ENCODE peak calls at places on chromosome 22, in ten cellular contexts. J, O, Q, B, T, U, F, D, W and H are unnamed samples.

GRCh38 chr22:26404851-26405357 is 24.2 kb upstream of the ASPHD2 start:
- DNase-seq in J (no peak), O (no peak), Q (no peak), B (no peak), T (no peak), U (no peak), F (no peak), D (peak), W (no peak), H (no peak)

GRCh38 chr22:24985824-24986214 is 33.3 kb downstream of the KIAA1671 start:
- DNase-seq in J (no peak), O (peak), Q (no peak), B (no peak), T (no peak), U (no peak), F (no peak), D (peak), W (no peak), H (no peak)

GRCh38 chr22:19498154-19498865 is 18.6 kb downstream of the CDC45 start:
- DNase-seq in J (no peak), O (no peak), Q (no peak), B (no peak), T (no peak), U (no peak), F (no peak), D (no peak), W (no peak), H (no peak)

GRCh38 chr22:27122561-27122960 is 465.2 kb downstream of the MIAT start:
- DNase-seq in J (no peak), O (no peak), Q (no peak), B (no peak), T (no peak), U (no peak), F (no peak), D (no peak), W (no peak), H (no peak)

GRCh38 chr22:24730864-24731263 is 43.7 kb downstream of the PIWIL3 start:
- DNase-seq in J (no peak), O (no peak), Q (no peak), B (no peak), T (no peak), U (no peak), F (no peak), D (no peak), W (no peak), H (no peak)

GRCh38 chr22:33076368-33076767 is 18.2 kb upstream of the SYN3 start:
- DNase-seq in J (no peak), O (no peak), Q (no peak), B (no peak), T (no peak), U (peak), F (no peak), D (peak), W (no peak), H (no peak)

GRCh38 chr22:25120093-25120561 is 79.5 kb upstream of the CRYBB3 start:
- DNase-seq in J (peak), O (peak), Q (peak), B (no peak), T (peak), U (no peak), F (peak), D (no peak), W (peak), H (peak)

GRCh38 chr22:32576553-32577255 is 102.1 kb downstream of the FBXO7 start:
- DNase-seq in J (peak), O (no peak), Q (no peak), B (no peak), T (no peak), U (no peak), F (no peak), D (no peak), W (no peak), H (no peak)

GRCh38 chr22:37063436-37064420 is 12.2 kb downstream of the KCTD17 start:
- DNase-seq in J (no peak), O (no peak), Q (no peak), B (peak), T (peak), U (no peak), F (no peak), D (no peak), W (no peak), H (no peak)

DNA sequence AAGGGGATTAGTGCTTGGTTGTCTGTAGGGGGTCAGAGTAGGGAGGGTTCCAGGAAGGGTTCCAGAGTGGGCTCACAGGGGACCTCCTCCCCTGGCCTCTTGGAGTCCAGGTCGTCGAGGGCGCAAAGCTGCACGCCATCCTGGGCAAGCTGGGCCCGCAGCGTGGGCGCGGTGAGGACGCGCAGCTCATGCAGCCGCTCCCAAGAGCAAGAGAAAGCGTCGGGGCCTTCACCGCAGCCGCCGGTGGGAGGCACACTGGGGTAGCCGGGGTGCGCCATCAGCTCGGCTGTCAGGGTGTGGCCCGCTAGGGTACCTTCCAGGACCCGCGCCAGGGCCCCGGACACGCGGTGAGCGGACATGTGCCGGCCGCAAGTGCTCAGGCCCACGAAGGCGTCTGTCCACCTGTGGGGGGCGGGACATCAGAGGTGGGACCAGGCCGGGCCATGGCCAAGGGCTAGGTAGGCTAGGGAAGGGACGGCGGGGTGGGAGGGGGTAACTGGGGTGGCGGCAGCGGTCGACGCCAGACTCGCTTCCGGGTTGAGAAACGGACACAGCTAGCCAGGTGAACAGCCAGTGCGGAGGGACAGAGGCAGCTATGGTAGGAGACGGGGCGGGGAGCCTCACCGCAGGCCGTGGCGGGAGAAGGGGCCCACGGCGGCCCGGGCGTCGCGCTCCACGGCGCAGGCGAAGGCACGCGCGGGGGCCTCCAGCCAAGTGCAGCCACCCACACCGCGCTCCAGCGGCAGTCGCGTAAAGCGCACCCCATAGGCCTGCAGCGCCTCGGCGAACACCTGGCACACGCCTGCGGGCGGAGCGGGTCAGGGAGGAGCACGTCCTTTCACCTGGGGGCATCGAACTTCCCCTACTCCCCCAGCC is 1.2 kb downstream of the YDJC start:
- DNase-seq in J (no peak), O (no peak), Q (no peak), B (no peak), T (peak), U (no peak), F (peak), D (no peak), W (no peak), H (no peak)
- H3K4me3 ChIP-seq in J (peak), O (peak), Q (peak), B (peak), T (no peak), U (peak), F (peak), D (peak), W (peak), H (peak)

GRCh38 chr22:42074153-42074750 is at the start of gene PHETA2:
- DNase-seq in J (no peak), O (peak), Q (peak), B (peak), T (peak), U (peak), F (peak), D (peak), W (peak), H (peak)

GRCh38 chr22:42073568-42074152 is 388 bp upstream of the PHETA2 start:
- DNase-seq in J (no peak), O (no peak), Q (no peak), B (no peak), T (no peak), U (no peak), F (no peak), D (no peak), W (no peak), H (no peak)

GRCh38 chr22:42072606-42073330 is 1.3 kb upstream of the PHETA2 start:
- DNase-seq in J (no peak), O (peak), Q (peak), B (no peak), T (no peak), U (no peak), F (no peak), D (peak), W (no peak), H (no peak)

GRCh38 chr22:42075277-42075676 is 1.2 kb downstream of the PHETA2 start:
- DNase-seq in J (no peak), O (no peak), Q (no peak), B (no peak), T (no peak), U (no peak), F (peak), D (no peak), W (no peak), H (no peak)

DNA sequence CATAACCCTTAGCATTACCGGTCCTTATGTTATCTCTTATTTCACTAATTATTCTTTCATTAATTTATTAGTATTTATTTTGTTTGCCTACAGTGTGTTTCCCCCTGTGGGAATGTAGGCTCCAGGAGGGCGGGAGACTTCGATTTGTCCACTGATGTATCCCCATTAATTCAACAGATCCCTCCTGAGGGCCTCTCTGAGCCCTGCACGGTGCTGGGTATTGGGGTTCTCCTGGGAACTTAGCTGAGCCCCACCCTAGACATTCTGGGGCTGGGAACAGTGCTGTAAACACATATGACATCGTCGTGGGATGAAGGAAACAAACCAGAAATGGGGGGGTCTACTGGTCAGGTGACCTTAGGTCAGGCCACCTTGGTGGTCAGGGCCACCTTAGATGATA is 798 bp downstream of the PHETA2 start:
- DNase-seq in J (no peak), O (no peak), Q (no peak), B (no peak), T (no peak), U (no peak), F (peak), D (no peak), W (no peak), H (no peak)
- H3K4me3 ChIP-seq in J (peak), O (peak), Q (peak), B (peak), T (no peak), U (peak), F (peak), D (peak), W (peak), H (peak)

GRCh38 chr22:42342426-42343135 is 72.1 kb upstream of the TCF20 start:
- DNase-seq in J (no peak), O (no peak), Q (no peak), B (no peak), T (no peak), U (no peak), F (no peak), D (no peak), W (no peak), H (no peak)

GRCh38 chr22:42341779-42342178 is 71.3 kb upstream of the TCF20 start:
- DNase-seq in J (no peak), O (no peak), Q (no peak), B (no peak), T (no peak), U (no peak), F (no peak), D (no peak), W (no peak), H (no peak)

GRCh38 chr22:42343136-42343484 is 72.7 kb upstream of the TCF20 start:
- DNase-seq in J (no peak), O (no peak), Q (no peak), B (no peak), T (peak), U (no peak), F (no peak), D (no peak), W (no peak), H (no peak)

GRCh38 chr22:42340150-42340549 is 69.7 kb upstream of the TCF20 start:
- DNase-seq in J (no peak), O (no peak), Q (no peak), B (no peak), T (no peak), U (no peak), F (no peak), D (no peak), W (no peak), H (no peak)

GRCh38 chr22:42340695-42341383 is 70.4 kb upstream of the TCF20 start:
- DNase-seq in J (no peak), O (no peak), Q (no peak), B (no peak), T (no peak), U (no peak), F (no peak), D (no peak), W (no peak), H (no peak)
- H3K4me3 ChIP-seq in J (no peak), O (no peak), Q (no peak), B (no peak), T (no peak), U (no peak), F (no peak), D (no peak), W (no peak), H (no peak)

GRCh38 chr22:48588881-48589450 is 1238.7 kb downstream of the BRD1 start:
- DNase-seq in J (no peak), O (no peak), Q (no peak), B (no peak), T (no peak), U (no peak), F (peak), D (no peak), W (no peak), H (no peak)

GRCh38 chr22:48588151-48588880 is 1239.4 kb downstream of the BRD1 start:
- DNase-seq in J (no peak), O (no peak), Q (no peak), B (no peak), T (no peak), U (no peak), F (peak), D (no peak), W (no peak), H (no peak)

GRCh38 chr22:48587236-48587865 is 1240.3 kb downstream of the BRD1 start:
- DNase-seq in J (no peak), O (no peak), Q (no peak), B (no peak), T (no peak), U (no peak), F (peak), D (no peak), W (no peak), H (no peak)

GRCh38 chr22:48586799-48587185 is 1240.9 kb downstream of the BRD1 start:
- DNase-seq in J (no peak), O (no peak), Q (no peak), B (no peak), T (no peak), U (no peak), F (peak), D (no peak), W (no peak), H (no peak)

GRCh38 chr22:48585916-48586798 is 1241.5 kb downstream of the BRD1 start:
- DNase-seq in J (no peak), O (no peak), Q (no peak), B (no peak), T (no peak), U (no peak), F (peak), D (no peak), W (no peak), H (no peak)
- H3K4me3 ChIP-seq in J (no peak), O (no peak), Q (no peak), B (no peak), T (no peak), U (no peak), F (no peak), D (no peak), W (no peak), H (no peak)

GRCh38 chr22:30925667-30926066 is 42.9 kb downstream of the MORC2 start:
- DNase-seq in J (no peak), O (no peak), Q (peak), B (no peak), T (no peak), U (no peak), F (no peak), D (no peak), W (no peak), H (no peak)
- H3K4me3 ChIP-seq in J (no peak), O (no peak), Q (no peak), B (no peak), T (no peak), U (no peak), F (no peak), D (no peak), W (no peak), H (no peak)

GRCh38 chr22:23144432-23144831 is 845 bp upstream of the RAB36 start:
- DNase-seq in J (no peak), O (peak), Q (no peak), B (no peak), T (no peak), U (no peak), F (no peak), D (no peak), W (no peak), H (no peak)
- H3K4me3 ChIP-seq in J (no peak), O (no peak), Q (no peak), B (peak), T (no peak), U (no peak), F (no peak), D (no peak), W (peak), H (peak)

GRCh38 chr22:49936018-49936972 is 17.9 kb downstream of the CRELD2 start:
- DNase-seq in J (peak), O (peak), Q (peak), B (peak), T (peak), U (peak), F (peak), D (peak), W (peak), H (peak)
- H3K4me3 ChIP-seq in J (peak), O (no peak), Q (peak), B (peak), T (no peak), U (no peak), F (peak), D (peak), W (peak), H (peak)